ENCODE peak calls at places on chromosomes 12 and 14, in nine cellular contexts. Q, E, N, C, L, Z, P, K and F are unnamed samples. For H3K4me1, the result is how much of the 10 kb centered on the place peaks cover.

GRCh38 chr12:71948390-71948789 is 9.7 kb downstream of the TPH2 start:
- DNase-seq in Q (no peak), E (no peak), N (no peak), C (no peak), L (no peak), Z (no peak), P (no peak), K (no peak), F (no peak)

GRCh38 chr14:70808023-70808401 is 1.3 kb downstream of the MAP3K9 start:
- DNase-seq in Q (peak), E (peak), N (no peak), C (no peak), L (no peak), Z (no peak), P (peak), K (no peak), F (no peak)

GRCh38 chr14:54627325-54627717 is 60.4 kb downstream of the SAMD4A start:
- DNase-seq in Q (no peak), E (no peak), N (no peak), C (no peak), L (peak), Z (no peak), P (no peak), K (no peak), F (no peak)

GRCh38 chr14:68682166-68683103 is 110.4 kb downstream of the ZFP36L1 start:
- DNase-seq in Q (no peak), E (peak), N (no peak), C (no peak), L (peak), Z (no peak), P (no peak), K (peak), F (no peak)

GRCh38 chr12:69583203-69583602 is 2.1 kb upstream of the CCT2 start:
- DNase-seq in Q (no peak), E (no peak), N (no peak), C (peak), L (no peak), Z (no peak), P (no peak), K (no peak), F (no peak)

GRCh38 chr14:89418976-89419375 is 1.9 kb upstream of the FOXN3 start:
- DNase-seq in Q (no peak), E (no peak), N (no peak), C (no peak), L (no peak), Z (no peak), P (no peak), K (peak), F (no peak)

GRCh38 chr12:42935090-42935489 is 345.5 kb upstream of the PRICKLE1 start:
- DNase-seq in Q (no peak), E (no peak), N (no peak), C (no peak), L (no peak), Z (no peak), P (no peak), K (no peak), F (no peak)

GRCh38 chr14:71322660-71323250 is 415.5 kb downstream of the PCNX1 start:
- DNase-seq in Q (no peak), E (no peak), N (no peak), C (no peak), L (peak), Z (no peak), P (no peak), K (no peak), F (no peak)

GRCh38 chr12:124921200-124922008 is 7.0 kb upstream of the UBC start:
- DNase-seq in Q (peak), E (peak), N (no peak), C (peak), L (peak), Z (peak), P (no peak), K (peak), F (no peak)

GRCh38 chr14:35402323-35403084 is 2.0 kb downstream of the NFKBIA start:
- DNase-seq in Q (no peak), E (peak), N (no peak), C (no peak), L (peak), Z (no peak), P (no peak), K (peak), F (no peak)

GRCh38 chr12:47850153-47851084 is 30.7 kb upstream of the HDAC7 start:
- DNase-seq in Q (no peak), E (no peak), N (no peak), C (peak), L (no peak), Z (no peak), P (no peak), K (no peak), F (no peak)

GRCh38 chr14:28707814-28708213 is 58.8 kb upstream of the FOXG1 start:
- DNase-seq in Q (no peak), E (no peak), N (no peak), C (no peak), L (no peak), Z (no peak), P (no peak), K (no peak), F (no peak)

GRCh38 chr12:110466791-110467190 is 1.3 kb downstream of the GPN3 start:
- DNase-seq in Q (no peak), E (no peak), N (no peak), C (no peak), L (no peak), Z (no peak), P (no peak), K (no peak), F (no peak)

GRCh38 chr14:33950320-33951182 is at the start of gene EGLN3:
- DNase-seq in Q (peak), E (peak), N (peak), C (peak), L (peak), Z (peak), P (peak), K (peak), F (peak)

GRCh38 chr12:8780389-8780788 is 42.0 kb upstream of the A2ML1 start:
- DNase-seq in Q (no peak), E (no peak), N (no peak), C (peak), L (peak), Z (no peak), P (peak), K (no peak), F (no peak)

DNA sequence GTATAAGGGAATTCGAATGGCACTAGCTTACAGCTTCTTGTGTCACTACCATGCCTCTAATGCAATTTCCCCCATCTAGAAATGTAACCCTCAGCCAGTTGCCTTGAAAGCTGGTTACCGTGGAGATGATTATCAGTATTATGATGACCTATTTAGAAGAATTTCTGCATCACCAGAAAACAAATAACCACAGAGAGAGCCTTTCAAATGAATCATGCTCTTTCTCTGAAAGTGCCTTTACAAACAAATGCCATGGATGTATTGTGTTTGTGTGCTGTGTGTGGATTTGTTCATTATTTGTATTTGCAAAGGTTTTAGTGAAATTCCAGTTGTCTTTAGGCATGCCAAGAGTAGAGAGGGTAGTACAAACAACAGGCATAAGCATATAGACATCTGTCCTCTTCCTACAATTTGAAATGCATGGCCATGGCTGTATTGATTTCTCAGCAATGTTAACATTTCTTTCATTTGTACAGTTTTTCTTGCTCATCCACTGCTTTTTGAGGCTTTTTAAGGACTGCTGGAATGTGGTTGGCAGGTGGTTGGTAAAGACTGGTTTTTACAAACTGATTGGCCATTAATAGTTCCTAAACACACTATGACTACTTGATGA is 266.5 kb downstream of the PAWR start:
- DNase-seq in Q (no peak), E (no peak), N (no peak), C (no peak), L (peak), Z (no peak), P (no peak), K (no peak), F (no peak)
- H3K4me1 ChIP-seq in Q (under half), E (under half), N (under half), C (under half), L (half or more), Z (under half), P (under half), K (under half), F (under half)

GRCh38 chr14:23646648-23647549 is 10.7 kb downstream of the DHRS2 start:
- DNase-seq in Q (no peak), E (no peak), N (no peak), C (no peak), L (no peak), Z (no peak), P (no peak), K (no peak), F (no peak)
- TF ChIP-seq POLR2AphosphoS5 in Q (no peak), E (no peak), N (no peak), C (no peak), L (no peak), Z (no peak), P (no peak), K (no peak), F (no peak)

DNA sequence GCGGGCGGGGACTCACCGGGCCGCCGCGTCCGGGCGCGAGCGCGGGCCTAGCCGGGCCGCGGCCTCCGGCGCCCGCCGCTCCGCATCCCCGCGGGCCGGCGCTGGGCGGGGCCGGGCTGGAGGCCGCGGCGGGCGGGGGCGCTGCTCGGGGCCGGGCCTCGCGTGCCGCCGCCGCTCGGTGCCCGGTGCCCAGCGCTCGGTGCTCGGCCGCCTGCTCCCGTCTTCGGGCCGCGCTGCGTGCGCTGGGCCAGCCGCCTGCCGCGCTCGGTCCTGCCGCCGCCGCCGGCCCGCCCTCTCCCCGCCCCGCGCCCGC is at the start of gene AKT1:
- DNase-seq in Q (no peak), E (no peak), N (no peak), C (peak), L (no peak), Z (no peak), P (no peak), K (no peak), F (no peak)
- H3K4me1 ChIP-seq in Q (half or more), E (under half), N (half or more), C (half or more), L (under half), Z (under half), P (under half), K (half or more), F (half or more)

DNA sequence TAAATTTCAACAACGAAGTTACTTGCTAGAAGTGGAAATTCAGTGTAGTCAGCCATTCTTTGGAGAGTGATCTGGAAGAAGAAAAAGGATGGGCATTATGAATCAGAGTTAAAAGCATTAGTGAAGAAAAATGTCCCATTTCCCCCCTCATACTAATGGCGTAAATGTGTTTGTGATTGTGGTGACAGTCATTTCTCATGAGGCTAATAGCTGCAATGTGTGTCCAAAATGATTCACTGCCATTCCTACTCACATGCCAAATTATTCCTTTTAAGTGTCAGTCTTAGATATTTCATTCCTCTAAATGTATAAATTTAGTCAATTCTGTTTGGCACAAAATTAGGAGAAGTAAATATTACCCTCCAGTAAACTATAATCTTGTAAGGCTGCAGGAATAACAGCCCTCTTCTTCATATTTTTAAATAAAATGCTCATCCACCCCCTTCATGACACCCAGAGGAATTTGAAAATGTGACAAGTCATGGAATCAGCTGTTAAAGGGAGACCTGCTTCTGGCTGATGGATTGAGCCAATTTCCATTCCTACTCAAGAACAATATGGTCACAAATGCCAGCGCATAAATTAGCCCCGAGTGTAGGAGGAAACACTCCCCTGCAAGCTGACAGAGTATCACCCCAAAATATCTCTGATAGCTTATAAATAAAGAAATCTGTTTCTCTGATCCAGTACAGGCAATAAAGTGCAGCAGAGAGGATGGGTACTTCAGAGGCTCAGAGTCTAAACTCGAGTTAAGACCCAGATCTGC is 912.3 kb upstream of the SEL1L start:
- DNase-seq in Q (no peak), E (no peak), N (no peak), C (no peak), L (no peak), Z (no peak), P (no peak), K (no peak), F (no peak)
- TF ChIP-seq POLR2AphosphoS5 in Q (no peak), E (no peak), N (no peak), C (no peak), L (no peak), Z (no peak), P (no peak), K (no peak), F (no peak)